ENCODE peak calls at places on chromosomes 13 and 19, in seven cellular contexts. One of them, this sample, is unnamed.

GRCh38 chr13:79541426-79542049 is 60.6 kb downstream of the NDFIP2 start:
- DNase-seq in transverse colon: no peak
- DNase-seq in Peyer's patch: no peak
- DNase-seq in aorta: no peak
- DNase-seq in adrenal gland: no peak
- DNase-seq in Caco-2: no peak
- DNase-seq in astrocyte: peak; percentile 36
- DNase-seq in this sample: peak; percentile 16

GRCh38 chr19:6074709-6075403 is 35.4 kb downstream of the RFX2 start:
- DNase-seq in Caco-2: no peak
- DNase-seq in aorta: no peak
- DNase-seq in astrocyte: no peak
- DNase-seq in transverse colon: no peak
- DNase-seq in adrenal gland: no peak
- DNase-seq in Peyer's patch: no peak
- DNase-seq in this sample: no peak

GRCh38 chr19:20664917-20665781 is 3.8 kb upstream of the ZNF626 start:
- DNase-seq in transverse colon: no peak
- DNase-seq in adrenal gland: no peak
- DNase-seq in Peyer's patch: no peak
- DNase-seq in aorta: peak; percentile 76
- DNase-seq in Caco-2: no peak
- DNase-seq in astrocyte: peak; percentile 9
- DNase-seq in this sample: no peak

GRCh38 chr13:54241719-54242118 is 1213.1 kb downstream of the OLFM4 start:
- DNase-seq in Peyer's patch: no peak
- DNase-seq in transverse colon: no peak
- DNase-seq in adrenal gland: no peak
- DNase-seq in astrocyte: no peak
- DNase-seq in Caco-2: no peak
- DNase-seq in aorta: no peak
- DNase-seq in this sample: no peak

GRCh38 chr13:67230774-67231480 is 791 bp upstream of the PCDH9 start:
- DNase-seq in astrocyte: peak; percentile 64
- DNase-seq in Caco-2: peak; percentile 53
- DNase-seq in Peyer's patch: peak; percentile 59
- DNase-seq in aorta: peak; percentile 87
- DNase-seq in transverse colon: peak; percentile 39
- DNase-seq in adrenal gland: peak; percentile 64
- DNase-seq in this sample: no peak

GRCh38 chr19:17602217-17602616 is 46.8 kb downstream of the COLGALT1 start:
- DNase-seq in Caco-2: no peak
- DNase-seq in aorta: no peak
- DNase-seq in transverse colon: no peak
- DNase-seq in Peyer's patch: no peak
- DNase-seq in astrocyte: no peak
- DNase-seq in adrenal gland: no peak
- DNase-seq in this sample: no peak

GRCh38 chr19:57905258-57905657 is 11.1 kb downstream of the ZNF417 start:
- DNase-seq in transverse colon: no peak
- DNase-seq in Peyer's patch: no peak
- DNase-seq in Caco-2: no peak
- DNase-seq in aorta: no peak
- DNase-seq in adrenal gland: no peak
- DNase-seq in astrocyte: no peak
- DNase-seq in this sample: no peak

GRCh38 chr13:105655046-105655445 is 880.4 kb downstream of the EFNB2 start:
- DNase-seq in astrocyte: peak; percentile 79
- DNase-seq in Caco-2: no peak
- DNase-seq in transverse colon: no peak
- DNase-seq in adrenal gland: no peak
- DNase-seq in aorta: no peak
- DNase-seq in Peyer's patch: no peak
- DNase-seq in this sample: no peak

GRCh38 chr13:43195551-43195950 is 172.2 kb downstream of the DNAJC15 start:
- DNase-seq in Caco-2: no peak
- DNase-seq in transverse colon: no peak
- DNase-seq in adrenal gland: no peak
- DNase-seq in Peyer's patch: no peak
- DNase-seq in astrocyte: no peak
- DNase-seq in aorta: no peak
- DNase-seq in this sample: peak; percentile 7

GRCh38 chr13:80339578-80339840 is 1.4 kb downstream of the SPRY2 start:
- DNase-seq in aorta: no peak
- DNase-seq in adrenal gland: no peak
- DNase-seq in Peyer's patch: no peak
- DNase-seq in transverse colon: no peak
- DNase-seq in astrocyte: peak; percentile 39
- DNase-seq in Caco-2: no peak
- DNase-seq in this sample: no peak

GRCh38 chr19:35549174-35549788 is 3.9 kb downstream of the TMEM147 start:
- DNase-seq in transverse colon: peak; percentile 56
- DNase-seq in adrenal gland: peak; percentile 79
- DNase-seq in astrocyte: no peak
- DNase-seq in aorta: no peak
- DNase-seq in Peyer's patch: no peak
- DNase-seq in Caco-2: peak; percentile 66
- DNase-seq in this sample: no peak

GRCh38 chr19:1221141-1221903 is 15.7 kb downstream of the STK11 start:
- DNase-seq in astrocyte: no peak
- DNase-seq in adrenal gland: peak; percentile 90
- DNase-seq in transverse colon: no peak
- DNase-seq in aorta: peak; percentile 93
- DNase-seq in Caco-2: no peak
- DNase-seq in Peyer's patch: peak; percentile 71
- DNase-seq in this sample: no peak
- H3K36me3 ChIP-seq in astrocyte: no peaks in the 10 kb centered on the region
- H3K36me3 ChIP-seq in adrenal gland: no peaks in the 10 kb centered on the region
- H3K36me3 ChIP-seq in transverse colon: no peaks in the 10 kb centered on the region
- H3K36me3 ChIP-seq in aorta: no peaks in the 10 kb centered on the region
- H3K36me3 ChIP-seq in Caco-2: peaks cover 2% of the 10 kb centered on the region
- H3K36me3 ChIP-seq in Peyer's patch: no peaks in the 10 kb centered on the region
- H3K36me3 ChIP-seq in this sample: peaks cover 11% of the 10 kb centered on the region

DNA sequence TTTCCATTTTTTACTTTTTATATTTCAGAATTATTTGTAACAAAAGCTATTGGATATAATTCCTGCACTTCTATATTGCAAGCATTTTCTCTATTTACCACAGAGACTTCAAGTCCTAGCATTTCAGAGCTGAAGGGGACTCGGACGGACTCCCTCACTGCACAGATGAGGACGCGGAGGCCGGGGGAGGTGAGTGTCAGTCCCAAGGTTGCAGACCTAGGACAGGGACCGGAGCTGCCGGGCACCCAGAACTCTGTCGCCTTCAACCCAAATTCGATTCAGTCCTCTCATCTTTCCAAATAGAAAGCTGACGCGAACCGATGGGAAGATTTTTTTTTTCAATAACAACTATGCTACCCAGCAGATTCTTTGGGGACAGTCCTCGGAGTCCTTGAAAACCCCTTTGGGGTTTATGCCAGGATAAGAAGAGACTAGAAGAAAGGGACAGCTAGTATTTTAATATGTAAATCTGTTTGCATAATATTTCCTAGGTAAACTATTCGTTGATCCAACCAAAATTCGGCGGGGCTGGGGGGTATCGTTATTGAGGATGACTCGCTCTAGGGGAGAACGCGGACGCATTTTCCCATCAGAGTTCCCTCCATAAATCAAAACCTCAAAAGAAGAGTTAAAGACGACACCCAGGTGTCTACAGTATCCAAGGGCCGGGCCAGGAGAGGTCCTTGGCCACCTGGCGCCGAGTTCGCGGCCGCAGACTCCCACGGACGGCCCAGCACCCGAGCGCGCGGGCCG is 804 bp downstream of the FLT3 start:
- DNase-seq in Caco-2: no peak
- DNase-seq in aorta: no peak
- DNase-seq in astrocyte: no peak
- DNase-seq in adrenal gland: no peak
- DNase-seq in transverse colon: no peak
- DNase-seq in Peyer's patch: no peak
- DNase-seq in this sample: no peak
- H3K4me3 ChIP-seq in Caco-2: peak overlapping the region; percentile 35
- H3K4me3 ChIP-seq in aorta: no peak overlapping the region
- H3K4me3 ChIP-seq in astrocyte: peak overlapping the region; percentile 46
- H3K4me3 ChIP-seq in adrenal gland: no peak overlapping the region
- H3K4me3 ChIP-seq in transverse colon: peak overlapping the region; percentile 36
- H3K4me3 ChIP-seq in Peyer's patch: peak overlapping the region; percentile 53
- H3K4me3 ChIP-seq in this sample: peak overlapping the region; percentile 43

DNA sequence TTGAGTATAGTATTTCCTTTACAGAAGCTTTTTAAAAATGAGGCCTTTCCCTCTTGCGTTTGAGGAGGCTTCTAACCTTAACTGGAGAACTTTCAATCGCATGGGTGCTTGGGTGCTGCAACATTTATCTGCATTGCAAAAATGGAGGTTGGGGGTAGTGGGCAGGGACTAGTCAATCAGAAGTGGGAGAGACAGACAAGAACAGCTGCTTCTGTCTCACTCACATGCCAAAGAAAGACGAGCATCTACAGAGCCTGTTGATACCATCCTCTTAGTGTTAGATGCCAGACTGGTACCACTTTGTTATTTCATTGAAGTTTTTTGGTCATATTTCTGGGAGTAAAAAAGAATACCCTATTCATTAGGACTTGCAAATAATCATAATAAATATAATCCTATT is 1292.2 kb downstream of the UQCRFS1 start:
- DNase-seq in aorta: no peak
- DNase-seq in transverse colon: no peak
- DNase-seq in astrocyte: no peak
- DNase-seq in Peyer's patch: no peak
- DNase-seq in adrenal gland: no peak
- DNase-seq in Caco-2: no peak
- DNase-seq in this sample: no peak
- H3K9me3 ChIP-seq in aorta: no peaks in the 10 kb centered on the region
- H3K9me3 ChIP-seq in transverse colon: no peaks in the 10 kb centered on the region
- H3K9me3 ChIP-seq in astrocyte: peaks cover 9% of the 10 kb centered on the region
- H3K9me3 ChIP-seq in Peyer's patch: no peaks in the 10 kb centered on the region
- H3K9me3 ChIP-seq in adrenal gland: no peaks in the 10 kb centered on the region
- H3K9me3 ChIP-seq in Caco-2: no peaks in the 10 kb centered on the region
- H3K9me3 ChIP-seq in this sample: no peaks in the 10 kb centered on the region

GRCh38 chr19:4839192-4839591 is 7.7 kb upstream of the TICAM1 start:
- DNase-seq in adrenal gland: no peak
- DNase-seq in astrocyte: no peak
- DNase-seq in transverse colon: no peak
- DNase-seq in aorta: no peak
- DNase-seq in Caco-2: no peak
- DNase-seq in Peyer's patch: no peak
- DNase-seq in this sample: no peak
- H3K36me3 ChIP-seq in adrenal gland: no peaks in the 10 kb centered on the region
- H3K36me3 ChIP-seq in astrocyte: peaks cover 26% of the 10 kb centered on the region
- H3K36me3 ChIP-seq in transverse colon: peaks cover under 1% of the 10 kb centered on the region
- H3K36me3 ChIP-seq in aorta: peaks cover 6% of the 10 kb centered on the region
- H3K36me3 ChIP-seq in Caco-2: no peaks in the 10 kb centered on the region
- H3K36me3 ChIP-seq in Peyer's patch: no peaks in the 10 kb centered on the region
- H3K36me3 ChIP-seq in this sample: peaks cover 8% of the 10 kb centered on the region

DNA sequence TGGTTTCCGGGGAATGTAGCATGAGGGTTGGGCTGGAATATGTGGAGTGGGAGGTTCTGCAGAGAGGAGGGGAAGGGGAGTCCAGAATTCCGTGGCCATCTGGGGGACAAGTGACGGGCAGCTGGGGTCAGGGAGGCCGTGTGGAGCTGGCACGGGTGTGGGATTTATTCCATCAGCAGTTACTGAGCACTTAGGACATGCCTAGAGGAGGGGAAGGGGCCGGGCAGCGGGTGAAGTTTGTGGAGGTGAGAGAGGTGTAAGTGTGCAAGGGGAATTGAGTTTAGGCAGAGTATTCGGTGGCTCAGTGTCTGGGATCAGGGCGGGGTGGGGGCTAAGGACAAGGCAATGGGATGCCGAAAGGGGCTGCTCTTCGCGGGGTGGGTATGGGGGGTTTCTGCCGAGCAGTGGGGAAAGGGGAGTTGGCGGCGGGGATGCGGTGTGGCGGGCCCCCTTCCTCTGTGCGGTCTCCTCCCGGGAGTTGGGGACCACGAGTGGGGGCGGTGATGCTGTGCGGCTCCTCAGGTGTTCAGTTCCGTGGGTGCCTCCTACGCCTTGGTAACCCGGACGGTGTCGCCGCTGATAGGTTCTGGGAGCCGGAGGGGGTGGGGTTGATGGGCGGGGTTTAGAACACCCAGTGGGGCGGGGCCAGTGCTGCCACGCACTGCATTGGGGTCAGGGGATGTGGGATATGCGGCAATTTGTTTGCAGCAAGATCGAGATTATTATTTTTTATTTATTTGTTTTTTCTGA is 5.4 kb downstream of the CCDC61 start:
- DNase-seq in transverse colon: peak; percentile 69
- DNase-seq in Caco-2: no peak
- DNase-seq in adrenal gland: peak; percentile 48
- DNase-seq in aorta: no peak
- DNase-seq in astrocyte: no peak
- DNase-seq in Peyer's patch: peak; percentile 83
- DNase-seq in this sample: no peak
- H3K4me3 ChIP-seq in transverse colon: no peak overlapping the region
- H3K4me3 ChIP-seq in Caco-2: no peak overlapping the region
- H3K4me3 ChIP-seq in adrenal gland: no peak overlapping the region
- H3K4me3 ChIP-seq in aorta: no peak overlapping the region
- H3K4me3 ChIP-seq in astrocyte: peak overlapping the region; percentile 23
- H3K4me3 ChIP-seq in Peyer's patch: no peak overlapping the region
- H3K4me3 ChIP-seq in this sample: peak overlapping the region; percentile 51

DNA sequence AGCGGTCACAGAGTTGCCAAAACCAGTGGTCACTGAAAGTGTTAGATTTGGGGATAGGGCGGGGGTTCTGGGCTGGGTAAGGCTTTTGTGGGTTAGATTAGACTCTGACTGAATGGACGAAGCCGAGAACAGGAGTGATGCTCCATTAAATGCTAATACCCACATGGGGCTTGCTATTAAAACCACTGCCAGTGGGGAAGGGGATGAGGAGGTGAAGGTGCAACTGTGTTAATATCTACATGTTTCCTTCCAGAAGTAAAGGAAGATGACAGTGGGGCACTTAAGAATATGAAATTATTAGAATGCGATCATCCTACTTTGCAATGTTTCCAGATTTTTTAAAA is 573 bp upstream of the ZNF614 start:
- DNase-seq in aorta: no peak
- DNase-seq in transverse colon: no peak
- DNase-seq in Peyer's patch: no peak
- DNase-seq in Caco-2: no peak
- DNase-seq in astrocyte: no peak
- DNase-seq in adrenal gland: no peak
- DNase-seq in this sample: no peak
- H3K9me3 ChIP-seq in aorta: peaks cover 15% of the 10 kb centered on the region
- H3K9me3 ChIP-seq in transverse colon: peaks cover 38% of the 10 kb centered on the region
- H3K9me3 ChIP-seq in Peyer's patch: peaks cover 14% of the 10 kb centered on the region
- H3K9me3 ChIP-seq in Caco-2: peaks cover 58% of the 10 kb centered on the region
- H3K9me3 ChIP-seq in astrocyte: peaks cover 24% of the 10 kb centered on the region
- H3K9me3 ChIP-seq in adrenal gland: no peaks in the 10 kb centered on the region
- H3K9me3 ChIP-seq in this sample: peaks cover 6% of the 10 kb centered on the region

GRCh38 chr19:10688545-10689280 is 12.5 kb upstream of the QTRT1 start:
- DNase-seq in astrocyte: no peak
- DNase-seq in Peyer's patch: no peak
- DNase-seq in Caco-2: no peak
- DNase-seq in transverse colon: no peak
- DNase-seq in adrenal gland: no peak
- DNase-seq in aorta: no peak
- DNase-seq in this sample: no peak
- H3K36me3 ChIP-seq in astrocyte: peaks cover 36% of the 10 kb centered on the region
- H3K36me3 ChIP-seq in Peyer's patch: no peaks in the 10 kb centered on the region
- H3K36me3 ChIP-seq in Caco-2: peaks cover 3% of the 10 kb centered on the region
- H3K36me3 ChIP-seq in transverse colon: peaks cover 54% of the 10 kb centered on the region
- H3K36me3 ChIP-seq in adrenal gland: no peaks in the 10 kb centered on the region
- H3K36me3 ChIP-seq in aorta: no peaks in the 10 kb centered on the region
- H3K36me3 ChIP-seq in this sample: peaks cover 76% of the 10 kb centered on the region

GRCh38 chr19:10748195-10748923 is 30.5 kb downstream of the DNM2 start:
- DNase-seq in Peyer's patch: peak; percentile 51
- DNase-seq in astrocyte: no peak
- DNase-seq in adrenal gland: no peak
- DNase-seq in aorta: no peak
- DNase-seq in Caco-2: no peak
- DNase-seq in transverse colon: no peak
- DNase-seq in this sample: no peak
- H3K4me3 ChIP-seq in Peyer's patch: no peak overlapping the region
- H3K4me3 ChIP-seq in astrocyte: no peak overlapping the region
- H3K4me3 ChIP-seq in adrenal gland: no peak overlapping the region
- H3K4me3 ChIP-seq in aorta: no peak overlapping the region
- H3K4me3 ChIP-seq in Caco-2: no peak overlapping the region
- H3K4me3 ChIP-seq in transverse colon: no peak overlapping the region
- H3K4me3 ChIP-seq in this sample: no peak overlapping the region

This sample was measured in iPS DF 6.9.